ENCODE peak calls at places on chromosomes 11 and 22, in seven cellular contexts. One of them, this sample, is unnamed.

GRCh38 chr11:61362542-61362875 is 335 bp downstream of the TMEM138 start:
- DNase-seq in RPMI7951: peak; percentile 52
- DNase-seq in Right ventricle myocardium inferior: no peak
- DNase-seq in G401: no peak
- DNase-seq in heart left ventricle: no peak
- DNase-seq in fibroblast of lung: peak; percentile 73
- DNase-seq in astrocyte of the spinal cord: peak; percentile 47
- DNase-seq in this sample: no peak

GRCh38 chr11:35099278-35100018 is 39.5 kb upstream of the CD44 start:
- DNase-seq in RPMI7951: peak; percentile 77
- DNase-seq in Right ventricle myocardium inferior: no peak
- DNase-seq in G401: no peak
- DNase-seq in heart left ventricle: no peak
- DNase-seq in fibroblast of lung: peak; percentile 78
- DNase-seq in astrocyte of the spinal cord: peak; percentile 75
- DNase-seq in this sample: no peak

GRCh38 chr11:12056112-12056511 is 47.7 kb upstream of the DKK3 start:
- DNase-seq in RPMI7951: peak; percentile 15
- DNase-seq in Right ventricle myocardium inferior: no peak
- DNase-seq in G401: no peak
- DNase-seq in heart left ventricle: no peak
- DNase-seq in fibroblast of lung: no peak
- DNase-seq in astrocyte of the spinal cord: no peak
- DNase-seq in this sample: no peak

GRCh38 chr22:44204937-44205712 is 24.4 kb downstream of the PARVG start:
- DNase-seq in RPMI7951: no peak
- DNase-seq in Right ventricle myocardium inferior: peak; percentile 59
- DNase-seq in G401: no peak
- DNase-seq in heart left ventricle: no peak
- DNase-seq in fibroblast of lung: no peak
- DNase-seq in astrocyte of the spinal cord: no peak
- DNase-seq in this sample: no peak

GRCh38 chr11:8219257-8220021 is 44.2 kb downstream of the LMO1 start:
- DNase-seq in RPMI7951: peak; percentile 42
- DNase-seq in Right ventricle myocardium inferior: no peak
- DNase-seq in G401: peak; percentile 72
- DNase-seq in heart left ventricle: peak; percentile 46
- DNase-seq in fibroblast of lung: peak; percentile 57
- DNase-seq in astrocyte of the spinal cord: peak; percentile 58
- DNase-seq in this sample: peak; percentile 33

GRCh38 chr11:1082346-1082727 is 7.7 kb downstream of the MUC2 start:
- DNase-seq in RPMI7951: no peak
- DNase-seq in Right ventricle myocardium inferior: no peak
- DNase-seq in G401: no peak
- DNase-seq in heart left ventricle: no peak
- DNase-seq in fibroblast of lung: no peak
- DNase-seq in astrocyte of the spinal cord: no peak
- DNase-seq in this sample: no peak

GRCh38 chr11:28728666-28729065 is 620.5 kb downstream of the METTL15 start:
- DNase-seq in RPMI7951: no peak
- DNase-seq in Right ventricle myocardium inferior: no peak
- DNase-seq in G401: no peak
- DNase-seq in heart left ventricle: no peak
- DNase-seq in fibroblast of lung: no peak
- DNase-seq in astrocyte of the spinal cord: no peak
- DNase-seq in this sample: no peak

GRCh38 chr22:38734203-38735100 is 21.3 kb downstream of the SUN2 start:
- DNase-seq in RPMI7951: no peak
- DNase-seq in Right ventricle myocardium inferior: no peak
- DNase-seq in G401: no peak
- DNase-seq in heart left ventricle: peak; percentile 10
- DNase-seq in fibroblast of lung: no peak
- DNase-seq in astrocyte of the spinal cord: no peak
- DNase-seq in this sample: peak; percentile 33